ENCODE peak calls at places on chromosomes 2 and 18, in eight cellular contexts. T is heart right ventricle, A is fibroblast of the aortic adventitia, X is AG04450, C is lower leg skin, Z is cardiac muscle cell, O is tibial artery, G is AG04449. I is an unnamed sample.

GRCh38 chr2:150485114-150485870 is 2.2 kb downstream of the RND3 start:
- DNase-seq in T (peak; percentile 75), A (peak; percentile 79), X (no peak), C (peak; percentile 95), Z (peak; percentile 80), O (peak; percentile 71), G (no peak), I (peak; percentile 61)

GRCh38 chr2:9135804-9136558 is 70.6 kb upstream of the ASAP2 start:
- DNase-seq in T (no peak), A (peak; percentile 55), X (peak; percentile 60), C (no peak), Z (peak; percentile 25), O (no peak), G (peak; percentile 65), I (peak; percentile 57)

GRCh38 chr2:33437297-33437696 is 39.2 kb upstream of the RASGRP3 start:
- DNase-seq in T (no peak), A (peak; percentile 96), X (peak; percentile 85), C (no peak), Z (peak; percentile 92), O (no peak), G (peak; percentile 91), I (peak; percentile 99)

GRCh38 chr2:207311316-207312005 is 145.7 kb upstream of the KLF7 start:
- DNase-seq in T (peak; percentile 14), A (peak; percentile 94), X (peak; percentile 93), C (peak; percentile 87), Z (peak; percentile 97), O (peak; percentile 61), G (peak; percentile 90), I (peak; percentile 85)

GRCh38 chr2:50126845-50127244 is 905.1 kb downstream of the NRXN1 start:
- DNase-seq in T (no peak), A (no peak), X (no peak), C (no peak), Z (no peak), O (no peak), G (no peak), I (no peak)

GRCh38 chr2:99442837-99443236 is 47.0 kb downstream of the REV1 start:
- DNase-seq in T (no peak), A (peak; percentile 63), X (no peak), C (no peak), Z (peak; percentile 19), O (no peak), G (no peak), I (no peak)

GRCh38 chr2:231244382-231245252 is 46.2 kb downstream of the ARMC9 start:
- DNase-seq in T (no peak), A (no peak), X (no peak), C (no peak), Z (no peak), O (no peak), G (no peak), I (no peak)

GRCh38 chr2:85178154-85178553 is 45.0 kb downstream of the TCF7L1 start:
- DNase-seq in T (no peak), A (no peak), X (no peak), C (no peak), Z (no peak), O (no peak), G (no peak), I (no peak)

GRCh38 chr2:237727363-237727762 is 71.2 kb upstream of the RBM44 start:
- DNase-seq in T (no peak), A (no peak), X (no peak), C (peak; percentile 75), Z (no peak), O (no peak), G (no peak), I (no peak)

GRCh38 chr2:98608962-98609604 is 694 bp downstream of the UNC50 start:
- DNase-seq in T (peak; percentile 22), A (peak; percentile 52), X (no peak), C (no peak), Z (peak; percentile 62), O (no peak), G (no peak), I (peak; percentile 55)

GRCh38 chr18:56563568-56563967 is 74.8 kb downstream of the TXNL1 start:
- DNase-seq in T (no peak), A (no peak), X (no peak), C (no peak), Z (no peak), O (no peak), G (no peak), I (no peak)

GRCh38 chr2:166773268-166773949 is 114.9 kb upstream of the XIRP2 start:
- DNase-seq in T (no peak), A (no peak), X (no peak), C (no peak), Z (no peak), O (no peak), G (no peak), I (no peak)

GRCh38 chr2:129923265-129924141 is 56.0 kb upstream of the RAB6C start:
- DNase-seq in T (no peak), A (peak; percentile 58), X (no peak), C (peak; percentile 78), Z (peak; percentile 62), O (no peak), G (no peak), I (peak; percentile 13)

GRCh38 chr2:8346238-8346637 is 335.6 kb upstream of the ID2 start:
- DNase-seq in T (no peak), A (no peak), X (no peak), C (no peak), Z (no peak), O (no peak), G (no peak), I (no peak)

GRCh38 chr2:168730391-168730790 is 72.0 kb upstream of the NOSTRIN start:
- DNase-seq in T (no peak), A (no peak), X (no peak), C (no peak), Z (no peak), O (no peak), G (no peak), I (peak; percentile 14)

GRCh38 chr2:130728549-130729310 is at the start of gene GPR148:
- DNase-seq in T (no peak), A (no peak), X (no peak), C (peak; percentile 83), Z (no peak), O (no peak), G (no peak), I (no peak)

GRCh38 chr2:168030862-168031624 is 216.4 kb downstream of the STK39 start:
- DNase-seq in T (no peak), A (peak; percentile 50), X (peak; percentile 69), C (no peak), Z (peak; percentile 20), O (no peak), G (peak; percentile 69), I (peak; percentile 85)

GRCh38 chr2:97808816-97809215 is 95.4 kb downstream of the ZAP70 start:
- DNase-seq in T (no peak), A (no peak), X (no peak), C (no peak), Z (no peak), O (no peak), G (no peak), I (no peak)

GRCh38 chr18:79760881-79761280 is 36.9 kb upstream of the KCNG2 start:
- DNase-seq in T (no peak), A (no peak), X (no peak), C (peak; percentile 10), Z (no peak), O (no peak), G (no peak), I (no peak)

GRCh38 chr2:242015366-242016065 is 146.0 kb downstream of the RTP5 start:
- DNase-seq in T (no peak), A (no peak), X (no peak), C (no peak), Z (no peak), O (no peak), G (no peak), I (no peak)

GRCh38 chr2:20224716-20225293 is at the start of gene SDC1:
- DNase-seq in T (no peak), A (peak; percentile 39), X (no peak), C (peak; percentile 84), Z (peak; percentile 58), O (no peak), G (no peak), I (peak; percentile 41)

GRCh38 chr2:190562121-190562520 is 27.6 kb upstream of the NEMP2 start:
- DNase-seq in T (no peak), A (no peak), X (no peak), C (no peak), Z (no peak), O (no peak), G (no peak), I (no peak)

GRCh38 chr2:209470466-209470865 is 46.6 kb downstream of the MAP2 start:
- DNase-seq in T (no peak), A (no peak), X (no peak), C (no peak), Z (no peak), O (no peak), G (no peak), I (no peak)

GRCh38 chr2:223956267-223956666 is 996 bp upstream of the MRPL44 start:
- DNase-seq in T (no peak), A (no peak), X (no peak), C (no peak), Z (no peak), O (no peak), G (no peak), I (no peak)
- H3K4me3 ChIP-seq in T (no peak overlapping the region), A (no peak overlapping the region), X (no peak overlapping the region), C (no peak overlapping the region), Z (no peak overlapping the region), O (peak overlapping the region; percentile 99), G (no peak overlapping the region), I (no peak overlapping the region)

DNA sequence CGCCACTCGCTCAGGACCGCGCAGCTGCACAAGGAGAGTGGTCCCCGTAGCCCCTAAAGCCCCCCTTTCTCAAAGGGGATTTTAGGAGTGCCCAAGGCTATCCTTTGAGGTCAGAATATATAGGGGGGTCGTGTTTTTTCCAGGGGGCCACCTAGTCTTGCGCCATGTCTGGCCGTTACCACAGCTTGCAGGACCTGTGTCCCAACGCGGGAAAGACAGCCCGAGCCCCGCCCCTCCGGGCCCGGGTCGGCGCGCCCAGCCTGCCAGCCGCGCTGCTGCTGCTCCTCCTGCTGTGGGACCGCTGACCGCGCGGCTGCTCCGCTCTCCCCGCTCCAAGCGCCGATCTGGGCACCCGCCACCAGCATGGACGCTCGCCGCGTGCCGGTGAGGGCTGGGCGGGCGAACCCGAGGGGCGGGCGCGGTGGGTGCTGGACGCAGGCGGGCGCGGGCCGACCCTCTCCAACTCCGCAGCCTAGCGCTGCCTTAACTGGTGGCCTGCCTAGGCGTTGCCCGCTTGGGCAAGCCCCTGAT is at the start of gene CDCA7:
- DNase-seq in T (peak; percentile 39), A (peak; percentile 38), X (no peak), C (peak; percentile 83), Z (peak; percentile 70), O (no peak), G (no peak), I (peak; percentile 34)
- H3K4me3 ChIP-seq in T (peak within 1 kb of the TSS; percentile 58), A (peak within 1 kb of the TSS; percentile 78), X (peak within 1 kb of the TSS; percentile 84), C (peak within 1 kb of the TSS; percentile 58), Z (peak within 1 kb of the TSS; percentile 58), O (peak within 1 kb of the TSS; percentile 49), G (peak within 1 kb of the TSS; percentile 87), I (peak within 1 kb of the TSS; percentile 81)

DNA sequence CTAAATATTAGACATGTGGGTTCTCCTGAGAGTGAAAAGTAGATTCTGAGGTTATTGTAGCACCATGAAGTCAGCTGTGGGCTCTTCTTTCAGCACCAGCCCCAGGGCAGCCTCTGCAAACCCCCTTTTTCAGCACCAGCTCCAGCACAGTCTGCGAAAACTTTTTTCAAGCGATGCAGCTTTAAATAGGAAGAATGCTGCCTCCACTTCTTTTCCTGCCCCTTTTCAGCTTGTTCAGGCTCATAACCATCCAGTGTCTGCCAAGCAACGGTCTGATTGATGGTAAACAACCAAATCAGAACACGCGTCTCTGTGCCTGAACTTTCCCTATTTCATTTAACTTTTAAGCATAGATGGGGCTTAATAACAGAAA is at the start of gene COL5A2:
- DNase-seq in T (peak; percentile 50), A (peak; percentile 94), X (peak; percentile 77), C (peak; percentile 89), Z (peak; percentile 96), O (peak; percentile 66), G (peak; percentile 80), I (peak; percentile 93)
- H3K4me3 ChIP-seq in T (peak within 1 kb of the TSS; percentile 41), A (peak within 1 kb of the TSS; percentile 89), X (peak within 1 kb of the TSS; percentile 75), C (peak within 1 kb of the TSS; percentile 27), Z (peak within 1 kb of the TSS; percentile 64), O (peak within 1 kb of the TSS; percentile 58), G (peak within 1 kb of the TSS; percentile 79), I (peak within 1 kb of the TSS; percentile 98)

GRCh38 chr2:108451976-108452375 is 3.0 kb downstream of the GCC2 start:
- DNase-seq in T (no peak), A (no peak), X (no peak), C (no peak), Z (no peak), O (no peak), G (no peak), I (no peak)
- H3K4me3 ChIP-seq in T (no peak overlapping the region), A (no peak overlapping the region), X (no peak overlapping the region), C (no peak overlapping the region), Z (no peak overlapping the region), O (no peak overlapping the region), G (no peak overlapping the region), I (no peak overlapping the region)

I was measured in astrocyte.